ENCODE peak calls at places on chromosome 3, in five cellular contexts. N is A549, E is GM12878, T is HepG2, P is K562. O is an unnamed sample.

GRCh38 chr3:75171632-75172230 is 492.4 kb upstream of the FRG2C start:
- DNase-seq in E (no peak), N (no peak), P (no peak), T (no peak), O (no peak)

GRCh38 chr3:64214002-64214696 is 11.1 kb downstream of the PRICKLE2 start:
- DNase-seq in P (no peak), T (no peak), E (no peak), N (no peak), O (peak; percentile 83)

GRCh38 chr3:32184187-32184730 is 54.2 kb upstream of the CMTM8 start:
- DNase-seq in E (no peak), P (no peak), T (no peak), N (no peak), O (no peak)

GRCh38 chr3:111159391-111159790 is 87.8 kb downstream of the NECTIN3 start:
- DNase-seq in E (no peak), P (no peak), T (no peak), N (no peak), O (no peak)

GRCh38 chr3:25971736-25972135 is 181.8 kb downstream of the OXSM start:
- DNase-seq in P (no peak), E (no peak), N (no peak), T (no peak), O (no peak)

GRCh38 chr3:65963787-65964707 is 74.7 kb downstream of the MAGI1 start:
- DNase-seq in E (peak; percentile 40), T (peak; percentile 47), P (no peak), N (peak; percentile 64), O (peak; percentile 94)

GRCh38 chr3:107206141-107206540 is 171.1 kb upstream of the CCDC54 start:
- DNase-seq in N (peak; percentile 36), T (peak; percentile 32), P (peak; percentile 36), E (no peak), O (peak; percentile 28)

GRCh38 chr3:9347887-9348286 is 15.0 kb upstream of the THUMPD3 start:
- DNase-seq in T (no peak), N (no peak), P (no peak), E (no peak), O (no peak)

GRCh38 chr3:52392216-52392930 is 52.5 kb downstream of the SEMA3G start:
- DNase-seq in P (no peak), T (no peak), N (no peak), E (no peak), O (no peak)

GRCh38 chr3:195208631-195209030 is 62.3 kb downstream of the XXYLT1 start:
- DNase-seq in N (no peak), P (no peak), T (no peak), E (no peak), O (no peak)

GRCh38 chr3:43207628-43208085 is 78.7 kb upstream of the SNRK start:
- DNase-seq in E (peak; percentile 40), P (no peak), T (no peak), N (no peak), O (no peak)

GRCh38 chr3:43999920-44000319 is 241.8 kb upstream of the TOPAZ1 start:
- DNase-seq in P (no peak), T (no peak), N (no peak), E (no peak), O (no peak)

GRCh38 chr3:141342386-141342785 is 25.9 kb upstream of the ZBTB38 start:
- DNase-seq in T (no peak), N (no peak), P (peak; percentile 58), E (no peak), O (no peak)

GRCh38 chr3:126307591-126308393 is 49.4 kb downstream of the KLF15 start:
- DNase-seq in E (no peak), T (no peak), N (no peak), P (no peak), O (no peak)

GRCh38 chr3:187832202-187832601 is 86.9 kb upstream of the BCL6 start:
- DNase-seq in T (no peak), N (no peak), P (no peak), E (no peak), O (no peak)

GRCh38 chr3:126465928-126466564 is 9.6 kb downstream of the ZXDC start:
- DNase-seq in E (no peak), P (no peak), T (no peak), N (no peak), O (no peak)

GRCh38 chr3:183527421-183527979 is 28.0 kb downstream of the KLHL6 start:
- DNase-seq in N (no peak), P (no peak), T (no peak), E (peak; percentile 73), O (no peak)

GRCh38 chr3:127572735-127573134 is 17.8 kb downstream of the TPRA1 start:
- DNase-seq in P (no peak), N (no peak), E (no peak), T (no peak), O (no peak)

GRCh38 chr3:127573916-127574315 is 16.6 kb downstream of the TPRA1 start:
- DNase-seq in P (no peak), T (no peak), E (no peak), N (no peak), O (no peak)

GRCh38 chr3:127573401-127573800 is 17.1 kb downstream of the TPRA1 start:
- DNase-seq in N (no peak), E (no peak), P (no peak), T (no peak), O (no peak)

GRCh38 chr3:127577448-127577847 is 13.1 kb downstream of the TPRA1 start:
- DNase-seq in T (no peak), E (no peak), P (no peak), N (no peak), O (no peak)

GRCh38 chr3:127574880-127575878 is 15.4 kb downstream of the TPRA1 start:
- DNase-seq in T (peak; percentile 46), P (peak; percentile 86), N (peak; percentile 89), E (peak; percentile 69), O (peak; percentile 93)
- TF ChIP-seq MYC in T (no peak), P (peak; percentile 44), N (no peak), E (no peak), O (no peak)

GRCh38 chr3:29331035-29331434 is 50.2 kb downstream of the RBMS3 start:
- DNase-seq in T (no peak), E (no peak), P (no peak), N (no peak), O (no peak)
- H3K27ac ChIP-seq in T (no peak overlapping the region), E (no peak overlapping the region), P (no peak overlapping the region), N (peak overlapping the region; percentile 66), O (no peak overlapping the region)

GRCh38 chr3:190862209-190863118 is at the start of gene GMNC:
- DNase-seq in P (no peak), N (peak; percentile 32), E (no peak), T (peak; percentile 38), O (peak; percentile 66)
- TF ChIP-seq POLR2A in P (no peak), N (no peak), E (no peak), T (no peak), O (no peak)

GRCh38 chr3:136311256-136311655 is 61.1 kb downstream of the PCCB start:
- DNase-seq in T (no peak), N (no peak), E (no peak), P (no peak), O (no peak)

GRCh38 chr3:136305879-136306278 is 55.7 kb downstream of the PCCB start:
- DNase-seq in E (peak; percentile 8), T (no peak), P (no peak), N (no peak), O (peak; percentile 61)
- TF ChIP-seq MYC in E (no peak), T (no peak), P (no peak), N (no peak), O (no peak)

GRCh38 chr3:156704370-156705036 is 30.1 kb downstream of the TIPARP start:
- DNase-seq in P (no peak), T (peak; percentile 66), E (no peak), N (no peak), O (no peak)

GRCh38 chr3:156705761-156706631 is 31.6 kb downstream of the TIPARP start:
- DNase-seq in E (no peak), T (peak; percentile 16), N (no peak), P (no peak), O (no peak)

DNA sequence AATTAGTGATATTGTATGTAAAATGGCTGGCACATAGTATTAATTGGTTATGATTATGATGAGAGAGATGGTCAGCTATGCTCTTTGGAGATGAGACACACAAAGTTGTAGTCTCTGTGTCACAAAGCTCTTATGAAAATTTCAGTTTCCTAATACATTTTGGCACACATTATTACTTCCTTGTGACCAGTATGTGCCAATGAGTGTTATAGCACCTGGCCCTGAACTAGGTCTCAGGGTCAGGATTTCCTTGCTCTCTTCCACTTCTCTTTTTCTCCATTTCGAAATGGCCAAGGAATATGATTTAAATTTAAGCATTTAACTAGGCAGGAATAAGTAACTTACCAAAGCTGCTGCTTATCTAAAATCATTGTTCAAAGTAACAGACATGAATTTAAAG is 28.0 kb downstream of the TIPARP start:
- DNase-seq in E (no peak), P (no peak), T (no peak), N (no peak), O (no peak)
- H3K27ac ChIP-seq in E (no peak overlapping the region), P (no peak overlapping the region), T (no peak overlapping the region), N (no peak overlapping the region), O (no peak overlapping the region)

GRCh38 chr3:193660698-193661400 is 67.8 kb downstream of the OPA1 start:
- DNase-seq in T (no peak), P (peak; percentile 86), E (no peak), N (no peak), O (no peak)
- TF ChIP-seq POLR2A in T (no peak), P (no peak), E (no peak), N (no peak), O (no peak)

GRCh38 chr3:113532698-113533533 is 561 bp downstream of the SIDT1 start:
- DNase-seq in E (no peak), T (no peak), N (peak; percentile 20), P (no peak), O (peak; percentile 23)

GRCh38 chr3:113534365-113534764 is 2.0 kb downstream of the SIDT1 start:
- DNase-seq in T (no peak), N (no peak), E (no peak), P (no peak), O (no peak)

GRCh38 chr3:113535898-113536297 is 3.5 kb downstream of the SIDT1 start:
- DNase-seq in T (no peak), P (peak; percentile 16), N (no peak), E (no peak), O (no peak)

GRCh38 chr3:113531826-113532697 is at the start of gene SIDT1:
- DNase-seq in N (peak; percentile 31), T (no peak), P (no peak), E (peak; percentile 71), O (peak; percentile 21)

GRCh38 chr3:113533534-113533892 is 1.2 kb downstream of the SIDT1 start:
- DNase-seq in T (no peak), E (no peak), N (no peak), P (no peak), O (no peak)
- TF ChIP-seq MYC in T (no peak), E (no peak), N (no peak), P (no peak), O (no peak)

DNA sequence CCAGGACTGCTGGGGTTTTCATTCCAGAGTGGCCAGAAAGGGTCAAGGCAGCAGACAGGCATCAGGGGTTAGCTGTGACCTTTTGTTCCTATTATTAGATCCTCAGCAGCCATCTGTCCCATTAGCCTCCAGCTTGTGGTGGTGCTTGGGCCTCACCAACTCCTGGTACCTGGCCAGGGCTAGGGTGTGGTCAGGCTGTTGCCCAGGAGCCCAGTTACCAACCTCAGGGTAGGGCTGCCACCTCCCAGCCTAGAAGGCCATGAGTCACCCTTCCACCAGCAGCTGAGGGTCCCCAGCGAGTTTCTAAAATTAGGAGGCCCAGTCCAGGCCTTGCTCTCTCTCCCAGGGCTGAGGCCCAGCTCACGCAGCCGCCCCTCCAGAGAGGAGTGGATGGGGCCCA is 12.2 kb downstream of the TMEM43 start:
- DNase-seq in N (no peak), E (no peak), T (no peak), P (no peak), O (no peak)
- H3K27ac ChIP-seq in N (peak overlapping the region; percentile 24), E (no peak overlapping the region), T (no peak overlapping the region), P (no peak overlapping the region), O (no peak overlapping the region)